ENCODE peak calls at places on chromosomes 4 and X, in six cellular contexts. E is PC-3; F is head of caudate nucleus; C is SK-MEL-5; U is astrocyte of the cerebellum; P is stimulated activated naive CD8-positive, alpha-beta T cell treated with anti-CD3 and anti-CD28 coated beads, Interleukin-15, Interleukin-2, amounts not matched to agents 100 U/mL and 50 U/mL, for 24 hours. R is an unnamed sample.
A peak's percentile ranks its signal among the peaks of the same experiment; 100 is the strongest.

GRCh38 chr4:140152760-140153418 is 1.1 kb downstream of the MAML3 start:
- DNase-seq in E (peak; percentile 32), F (peak; percentile 59), C (peak; percentile 1), U (no peak), P (peak; percentile 60), R (peak; percentile 38)

GRCh38 chr4:23235613-23236390 is 543.1 kb downstream of the GBA3 start:
- DNase-seq in E (no peak), F (no peak), C (no peak), U (no peak), P (no peak), R (no peak)

GRCh38 chr4:89438102-89438831 is 130.7 kb upstream of the GPRIN3 start:
- DNase-seq in E (peak; percentile 66), F (no peak), C (peak; percentile 87), U (no peak), P (peak; percentile 41), R (peak; percentile 9)

GRCh38 chrX:50073601-50074000 is 127.2 kb downstream of the AKAP4 start:
- DNase-seq in E (no peak), F (no peak), C (no peak), U (no peak), P (no peak), R (no peak)

GRCh38 chr4:35250771-35251170 is 993.5 kb downstream of the ARAP2 start:
- DNase-seq in E (peak; percentile 57), F (no peak), C (no peak), U (peak; percentile 6), P (no peak), R (no peak)

GRCh38 chr4:1237981-1238675 is 10.8 kb downstream of the CTBP1 start:
- DNase-seq in E (no peak), F (no peak), C (no peak), U (no peak), P (no peak), R (no peak)

GRCh38 chr4:7397206-7398103 is 37.3 kb downstream of the PSAPL1 start:
- DNase-seq in E (no peak), F (no peak), C (no peak), U (no peak), P (no peak), R (no peak)

GRCh38 chr4:103478729-103479128 is 241.1 kb downstream of the TACR3 start:
- DNase-seq in E (peak; percentile 12), F (no peak), C (no peak), U (no peak), P (no peak), R (no peak)

GRCh38 chrX:71067727-71068051 is 445 bp downstream of the SNX12 start:
- DNase-seq in E (peak; percentile 6), F (no peak), C (no peak), U (no peak), P (no peak), R (no peak)

GRCh38 chr4:2082118-2082517 is 23.0 kb downstream of the NAT8L start:
- DNase-seq in E (no peak), F (no peak), C (no peak), U (no peak), P (no peak), R (no peak)

GRCh38 chr4:38740303-38740702 is 42.5 kb downstream of the TLR10 start:
- DNase-seq in E (no peak), F (no peak), C (no peak), U (no peak), P (no peak), R (no peak)

GRCh38 chr4:7291372-7292135 is 99.2 kb downstream of the SORCS2 start:
- DNase-seq in E (no peak), F (peak; percentile 58), C (peak; percentile 54), U (no peak), P (no peak), R (no peak)

GRCh38 chrX:110022555-110023448 is 19.9 kb downstream of the TMEM164 start:
- DNase-seq in E (no peak), F (no peak), C (peak; percentile 50), U (no peak), P (no peak), R (no peak)

GRCh38 chr4:67437974-67438713 is 107.2 kb downstream of the CENPC start:
- DNase-seq in E (peak; percentile 11), F (no peak), C (peak; percentile 83), U (no peak), P (no peak), R (no peak)

GRCh38 chr4:157217708-157218107 is 2.8 kb upstream of the GRIA2 start:
- DNase-seq in E (peak; percentile 64), F (no peak), C (peak; percentile 35), U (peak; percentile 19), P (no peak), R (no peak)

GRCh38 chr4:121668368-121669162 is 28.2 kb downstream of the ANXA5 start:
- DNase-seq in E (peak; percentile 59), F (no peak), C (peak; percentile 97), U (peak; percentile 94), P (no peak), R (no peak)

R was measured in T follicular helper cell.